ENCODE peak calls at places on chromosomes 13 and 19, in nine cellular contexts. One of them, this sample, is unnamed.

GRCh38 chr13:70203661-70204229 is 95.5 kb upstream of the KLHL1 start:
- DNase-seq in activated CD8-positive, alpha-beta memory T cell treated with anti-CD3 and anti-CD28 coated beads, Interleukin-2, amount 50 U/mL, for 48 hours: no peak
- DNase-seq in Peyer's patch: no peak
- DNase-seq in ureter: no peak
- DNase-seq in erythroblast: peak
- DNase-seq in fibroblast of pulmonary artery: no peak
- DNase-seq in AG08395: no peak
- DNase-seq in GM10248: no peak
- DNase-seq in fibroblast of the conjunctiva: no peak
- DNase-seq in this sample: no peak

GRCh38 chr13:31394491-31394890 is 194.7 kb downstream of the B3GLCT start:
- DNase-seq in activated CD8-positive, alpha-beta memory T cell treated with anti-CD3 and anti-CD28 coated beads, Interleukin-2, amount 50 U/mL, for 48 hours: no peak
- DNase-seq in Peyer's patch: no peak
- DNase-seq in ureter: no peak
- DNase-seq in erythroblast: no peak
- DNase-seq in fibroblast of pulmonary artery: no peak
- DNase-seq in AG08395: no peak
- DNase-seq in GM10248: no peak
- DNase-seq in fibroblast of the conjunctiva: no peak
- DNase-seq in this sample: peak

GRCh38 chr19:47445527-47445926 is 26.2 kb downstream of the SLC8A2 start:
- DNase-seq in activated CD8-positive, alpha-beta memory T cell treated with anti-CD3 and anti-CD28 coated beads, Interleukin-2, amount 50 U/mL, for 48 hours: no peak
- DNase-seq in Peyer's patch: no peak
- DNase-seq in ureter: no peak
- DNase-seq in erythroblast: no peak
- DNase-seq in fibroblast of pulmonary artery: no peak
- DNase-seq in AG08395: no peak
- DNase-seq in GM10248: no peak
- DNase-seq in fibroblast of the conjunctiva: no peak
- DNase-seq in this sample: no peak

GRCh38 chr19:29266001-29266400 is 53.0 kb upstream of the UQCRFS1 start:
- DNase-seq in activated CD8-positive, alpha-beta memory T cell treated with anti-CD3 and anti-CD28 coated beads, Interleukin-2, amount 50 U/mL, for 48 hours: peak
- DNase-seq in Peyer's patch: no peak
- DNase-seq in ureter: no peak
- DNase-seq in erythroblast: no peak
- DNase-seq in fibroblast of pulmonary artery: no peak
- DNase-seq in AG08395: no peak
- DNase-seq in GM10248: no peak
- DNase-seq in fibroblast of the conjunctiva: no peak
- DNase-seq in this sample: no peak

GRCh38 chr19:5002143-5002542 is 33.2 kb downstream of the KDM4B start:
- DNase-seq in activated CD8-positive, alpha-beta memory T cell treated with anti-CD3 and anti-CD28 coated beads, Interleukin-2, amount 50 U/mL, for 48 hours: no peak
- DNase-seq in Peyer's patch: no peak
- DNase-seq in ureter: no peak
- DNase-seq in erythroblast: no peak
- DNase-seq in fibroblast of pulmonary artery: peak
- DNase-seq in AG08395: peak
- DNase-seq in GM10248: no peak
- DNase-seq in fibroblast of the conjunctiva: no peak
- DNase-seq in this sample: peak

GRCh38 chr19:52331757-52332156 is 4.3 kb upstream of the ZNF610 start:
- DNase-seq in activated CD8-positive, alpha-beta memory T cell treated with anti-CD3 and anti-CD28 coated beads, Interleukin-2, amount 50 U/mL, for 48 hours: no peak
- DNase-seq in Peyer's patch: no peak
- DNase-seq in ureter: no peak
- DNase-seq in erythroblast: peak
- DNase-seq in fibroblast of pulmonary artery: peak
- DNase-seq in AG08395: no peak
- DNase-seq in GM10248: no peak
- DNase-seq in fibroblast of the conjunctiva: no peak
- DNase-seq in this sample: no peak

GRCh38 chr19:45294291-45295029 is 28.2 kb downstream of the CKM start:
- DNase-seq in activated CD8-positive, alpha-beta memory T cell treated with anti-CD3 and anti-CD28 coated beads, Interleukin-2, amount 50 U/mL, for 48 hours: no peak
- DNase-seq in Peyer's patch: no peak
- DNase-seq in ureter: peak
- DNase-seq in erythroblast: no peak
- DNase-seq in fibroblast of pulmonary artery: no peak
- DNase-seq in AG08395: no peak
- DNase-seq in GM10248: no peak
- DNase-seq in fibroblast of the conjunctiva: no peak
- DNase-seq in this sample: no peak

GRCh38 chr19:18479964-18480723 is 41.7 kb downstream of the ELL start:
- DNase-seq in activated CD8-positive, alpha-beta memory T cell treated with anti-CD3 and anti-CD28 coated beads, Interleukin-2, amount 50 U/mL, for 48 hours: no peak
- DNase-seq in Peyer's patch: no peak
- DNase-seq in ureter: peak
- DNase-seq in erythroblast: no peak
- DNase-seq in fibroblast of pulmonary artery: peak
- DNase-seq in AG08395: peak
- DNase-seq in GM10248: no peak
- DNase-seq in fibroblast of the conjunctiva: no peak
- DNase-seq in this sample: peak

GRCh38 chr13:44770951-44771350 is 194.8 kb upstream of the TSC22D1 start:
- DNase-seq in activated CD8-positive, alpha-beta memory T cell treated with anti-CD3 and anti-CD28 coated beads, Interleukin-2, amount 50 U/mL, for 48 hours: no peak
- DNase-seq in Peyer's patch: no peak
- DNase-seq in ureter: no peak
- DNase-seq in erythroblast: no peak
- DNase-seq in fibroblast of pulmonary artery: no peak
- DNase-seq in AG08395: no peak
- DNase-seq in GM10248: no peak
- DNase-seq in fibroblast of the conjunctiva: no peak
- DNase-seq in this sample: no peak

GRCh38 chr19:3932931-3933810 is at the start of gene NMRK2:
- DNase-seq in activated CD8-positive, alpha-beta memory T cell treated with anti-CD3 and anti-CD28 coated beads, Interleukin-2, amount 50 U/mL, for 48 hours: no peak
- DNase-seq in Peyer's patch: no peak
- DNase-seq in ureter: no peak
- DNase-seq in erythroblast: no peak
- DNase-seq in fibroblast of pulmonary artery: no peak
- DNase-seq in AG08395: no peak
- DNase-seq in GM10248: peak
- DNase-seq in fibroblast of the conjunctiva: no peak
- DNase-seq in this sample: no peak

GRCh38 chr13:99392126-99392805 is 85.1 kb upstream of the GPR183 start:
- DNase-seq in activated CD8-positive, alpha-beta memory T cell treated with anti-CD3 and anti-CD28 coated beads, Interleukin-2, amount 50 U/mL, for 48 hours: peak
- DNase-seq in Peyer's patch: no peak
- DNase-seq in ureter: no peak
- DNase-seq in erythroblast: no peak
- DNase-seq in fibroblast of pulmonary artery: no peak
- DNase-seq in AG08395: no peak
- DNase-seq in GM10248: no peak
- DNase-seq in fibroblast of the conjunctiva: no peak
- DNase-seq in this sample: no peak

GRCh38 chr19:56108447-56109195 is 12.5 kb downstream of the ZNF787 start:
- DNase-seq in activated CD8-positive, alpha-beta memory T cell treated with anti-CD3 and anti-CD28 coated beads, Interleukin-2, amount 50 U/mL, for 48 hours: no peak
- DNase-seq in Peyer's patch: no peak
- DNase-seq in ureter: no peak
- DNase-seq in erythroblast: no peak
- DNase-seq in fibroblast of pulmonary artery: peak
- DNase-seq in AG08395: peak
- DNase-seq in GM10248: no peak
- DNase-seq in fibroblast of the conjunctiva: no peak
- DNase-seq in this sample: peak

GRCh38 chr13:76856141-76856571 is 30.0 kb downstream of the KCTD12 start:
- DNase-seq in activated CD8-positive, alpha-beta memory T cell treated with anti-CD3 and anti-CD28 coated beads, Interleukin-2, amount 50 U/mL, for 48 hours: no peak
- DNase-seq in Peyer's patch: no peak
- DNase-seq in ureter: no peak
- DNase-seq in erythroblast: no peak
- DNase-seq in fibroblast of pulmonary artery: peak
- DNase-seq in AG08395: peak
- DNase-seq in GM10248: no peak
- DNase-seq in fibroblast of the conjunctiva: peak
- DNase-seq in this sample: peak

GRCh38 chr13:113337976-113338375 is 26.0 kb downstream of the GRTP1 start:
- DNase-seq in activated CD8-positive, alpha-beta memory T cell treated with anti-CD3 and anti-CD28 coated beads, Interleukin-2, amount 50 U/mL, for 48 hours: no peak
- DNase-seq in Peyer's patch: peak
- DNase-seq in ureter: no peak
- DNase-seq in erythroblast: no peak
- DNase-seq in fibroblast of pulmonary artery: no peak
- DNase-seq in AG08395: no peak
- DNase-seq in GM10248: no peak
- DNase-seq in fibroblast of the conjunctiva: no peak
- DNase-seq in this sample: no peak

GRCh38 chr13:85590231-85590931 is 208.8 kb downstream of the SLITRK6 start:
- DNase-seq in activated CD8-positive, alpha-beta memory T cell treated with anti-CD3 and anti-CD28 coated beads, Interleukin-2, amount 50 U/mL, for 48 hours: no peak
- DNase-seq in Peyer's patch: no peak
- DNase-seq in ureter: no peak
- DNase-seq in erythroblast: no peak
- DNase-seq in fibroblast of pulmonary artery: peak
- DNase-seq in AG08395: no peak
- DNase-seq in GM10248: no peak
- DNase-seq in fibroblast of the conjunctiva: no peak
- DNase-seq in this sample: no peak